ENCODE peak calls at places on chromosomes 11 and 22, in six cellular contexts. K, T, Q, P, S and I are unnamed samples.

GRCh38 chr11:70569996-70570692 is 171.8 kb downstream of the CTTN start:
- DNase-seq in K (no peak), T (peak; percentile 37), Q (no peak), P (no peak), S (no peak), I (no peak)

GRCh38 chr22:37048133-37048532 is 3.4 kb upstream of the KCTD17 start:
- DNase-seq in K (no peak), T (no peak), Q (no peak), P (no peak), S (no peak), I (no peak)

GRCh38 chr11:36402568-36403181 is 106.6 kb downstream of the PRR5L start:
- DNase-seq in K (no peak), T (no peak), Q (no peak), P (no peak), S (no peak), I (no peak)

GRCh38 chr22:30044369-30044768 is 35.9 kb upstream of the HORMAD2 start:
- DNase-seq in K (peak; percentile 72), T (no peak), Q (peak; percentile 91), P (no peak), S (no peak), I (no peak)

GRCh38 chr11:12433571-12434061 is 56.2 kb downstream of the PARVA start:
- DNase-seq in K (no peak), T (no peak), Q (peak; percentile 55), P (no peak), S (no peak), I (no peak)

GRCh38 chr11:103031834-103032233 is 60.1 kb downstream of the DCUN1D5 start:
- DNase-seq in K (no peak), T (no peak), Q (peak; percentile 76), P (no peak), S (no peak), I (no peak)

GRCh38 chr11:2202071-2202899 is 30.7 kb upstream of the TH start:
- DNase-seq in K (peak; percentile 85), T (peak; percentile 79), Q (no peak), P (peak; percentile 75), S (no peak), I (no peak)

GRCh38 chr11:111335596-111335995 is 37.2 kb downstream of the POU2AF3 start:
- DNase-seq in K (no peak), T (no peak), Q (no peak), P (no peak), S (no peak), I (no peak)

GRCh38 chr11:33259869-33260268 is 2.7 kb downstream of the HIPK3 start:
- DNase-seq in K (no peak), T (no peak), Q (no peak), P (no peak), S (no peak), I (no peak)
- H3K27ac ChIP-seq in K (peak overlapping the region; percentile 100), T (peak overlapping the region; percentile 100), Q (no peak overlapping the region), P (no peak overlapping the region), S (peak overlapping the region; percentile 88), I (peak overlapping the region; percentile 100)

DNA sequence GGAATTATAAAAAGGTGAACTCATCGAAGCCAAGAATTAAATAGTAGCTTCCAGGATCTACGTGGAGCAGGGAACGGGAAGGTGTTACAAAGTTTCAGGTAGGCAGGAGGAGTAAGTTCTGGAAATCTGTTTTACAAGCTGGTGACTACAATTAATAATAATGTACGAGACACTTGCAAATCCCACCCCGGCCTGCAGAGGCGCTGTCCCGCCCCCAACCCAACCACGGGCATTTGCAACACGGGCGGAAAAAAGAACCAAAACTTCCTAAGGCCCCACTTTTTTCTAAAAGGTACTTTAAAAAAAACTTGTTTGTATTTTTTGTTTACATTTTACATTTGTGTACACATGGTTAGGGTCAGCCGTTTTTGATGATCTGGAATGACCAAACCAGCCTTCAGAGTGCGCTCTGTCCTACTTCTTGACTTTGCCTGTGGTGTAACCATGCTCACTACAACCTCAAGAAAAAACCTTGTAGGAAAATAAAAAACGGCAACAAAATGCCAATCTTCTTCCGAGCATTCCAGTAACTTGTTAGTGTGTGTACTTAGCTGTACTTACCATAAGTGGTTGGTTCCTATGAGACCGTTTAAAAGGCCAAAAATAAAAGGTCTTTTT is 449.6 kb upstream of the B3GAT1 start:
- DNase-seq in K (no peak), T (no peak), Q (no peak), P (no peak), S (no peak), I (no peak)
- TF ChIP-seq CTCF in K (no peak), T (no peak), Q (no peak), P (no peak), S (peak; percentile 15), I (no peak)

GRCh38 chr11:90135016-90135415 is 553 bp downstream of the NAALAD2 start:
- DNase-seq in K (no peak), T (no peak), Q (no peak), P (no peak), S (no peak), I (no peak)
- H3K4me3 ChIP-seq in K (peak overlapping the region; percentile 20), T (peak overlapping the region; percentile 52), Q (peak overlapping the region; percentile 68), P (peak overlapping the region; percentile 3), S (peak overlapping the region; percentile 56), I (peak overlapping the region; percentile 53)

GRCh38 chr11:79241205-79241604 is 199.6 kb downstream of the TENM4 start:
- DNase-seq in K (no peak), T (no peak), Q (no peak), P (no peak), S (no peak), I (no peak)

GRCh38 chr11:79237111-79237510 is 203.7 kb downstream of the TENM4 start:
- DNase-seq in K (no peak), T (no peak), Q (no peak), P (no peak), S (no peak), I (peak; percentile 38)

GRCh38 chr11:79235696-79236095 is 205.1 kb downstream of the TENM4 start:
- DNase-seq in K (no peak), T (no peak), Q (no peak), P (no peak), S (no peak), I (no peak)

GRCh38 chr11:79236541-79236971 is 204.3 kb downstream of the TENM4 start:
- DNase-seq in K (no peak), T (no peak), Q (peak; percentile 84), P (no peak), S (no peak), I (peak; percentile 41)

DNA sequence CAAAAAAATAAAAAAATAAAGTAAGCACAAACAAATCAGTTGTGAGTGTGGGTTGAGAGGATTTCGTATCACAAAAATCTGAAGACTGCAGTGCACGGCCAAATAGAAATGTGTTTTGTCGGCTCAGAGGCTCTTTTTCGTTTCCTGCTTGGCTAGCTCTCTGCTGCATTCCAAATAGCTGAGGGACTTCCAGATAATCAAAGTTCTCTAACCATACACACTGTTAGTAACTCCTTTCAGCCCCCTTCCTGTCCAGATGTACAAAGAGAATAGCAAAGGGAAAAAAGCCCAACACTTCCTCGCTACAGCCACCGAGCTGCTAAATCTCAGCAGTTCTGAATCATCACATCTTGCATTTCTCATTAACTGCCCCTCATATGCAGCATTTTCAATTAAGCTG is 203.2 kb downstream of the TENM4 start:
- DNase-seq in K (no peak), T (no peak), Q (peak; percentile 70), P (no peak), S (no peak), I (no peak)
- H3K27ac ChIP-seq in K (no peak overlapping the region), T (no peak overlapping the region), Q (peak overlapping the region; percentile 71), P (no peak overlapping the region), S (no peak overlapping the region), I (peak overlapping the region; percentile 38)